ENCODE peak calls at places on chromosome 9, in five cellular contexts. D, M, O, K and W are unnamed samples.

GRCh38 chr9:16238730-16239129 is 631.7 kb downstream of the BNC2 start:
- DNase-seq in D (no peak), O (no peak), M (no peak), K (no peak), W (no peak)

GRCh38 chr9:131153585-131153984 is 28.2 kb downstream of the NUP214 start:
- DNase-seq in M (no peak), D (no peak), O (no peak), K (no peak), W (no peak)

GRCh38 chr9:114830546-114830945 is 24.7 kb upstream of the TNFSF15 start:
- DNase-seq in K (no peak), O (no peak), M (no peak), D (no peak), W (no peak)

GRCh38 chr9:1879501-1879900 is 135.6 kb upstream of the SMARCA2 start:
- DNase-seq in K (peak), O (no peak), M (no peak), D (no peak), W (no peak)

GRCh38 chr9:73093740-73094379 is 57.8 kb upstream of the ANXA1 start:
- DNase-seq in K (no peak), D (no peak), O (no peak), M (peak), W (no peak)

GRCh38 chr9:3401556-3401955 is 124.2 kb downstream of the RFX3 start:
- DNase-seq in M (no peak), D (no peak), O (no peak), K (no peak), W (peak)

GRCh38 chr9:114178756-114179450 is 23.6 kb downstream of the COL27A1 start:
- DNase-seq in D (no peak), K (no peak), M (no peak), O (no peak), W (no peak)

GRCh38 chr9:93896093-93896492 is 59.1 kb downstream of the BARX1 start:
- DNase-seq in D (no peak), M (no peak), O (no peak), K (no peak), W (no peak)

GRCh38 chr9:128636024-128636390 is 20.6 kb downstream of the DYNC2I2 start:
- DNase-seq in D (peak), K (no peak), M (no peak), O (no peak), W (no peak)

GRCh38 chr9:132182609-132183073 is 20.8 kb downstream of the NTNG2 start:
- DNase-seq in K (no peak), D (no peak), M (no peak), O (no peak), W (no peak)

GRCh38 chr9:128902351-128903078 is 18.3 kb upstream of the PHYHD1 start:
- DNase-seq in K (no peak), M (no peak), O (no peak), D (no peak), W (no peak)

GRCh38 chr9:21744320-21744719 is 58.1 kb upstream of the MTAP start:
- DNase-seq in O (no peak), M (no peak), D (no peak), K (no peak), W (no peak)

GRCh38 chr9:114290561-114290986 is 32.3 kb upstream of the ORM1 start:
- DNase-seq in O (no peak), M (no peak), D (no peak), K (no peak), W (no peak)

GRCh38 chr9:73233359-73233758 is 81.7 kb downstream of the ANXA1 start:
- DNase-seq in K (no peak), M (no peak), D (no peak), O (no peak), W (no peak)

GRCh38 chr9:38700695-38701094 is 19.2 kb downstream of the FAM240B start:
- DNase-seq in K (no peak), M (peak), D (no peak), O (no peak), W (no peak)

GRCh38 chr9:93254061-93254481 is 70.1 kb downstream of the WNK2 start:
- DNase-seq in M (no peak), K (no peak), O (no peak), D (no peak), W (no peak)

GRCh38 chr9:124911766-124912165 is 29.1 kb downstream of the GOLGA1 start:
- DNase-seq in K (no peak), O (no peak), D (no peak), M (no peak), W (no peak)

GRCh38 chr9:136648746-136649145 is 14.0 kb upstream of the EGFL7 start:
- DNase-seq in K (no peak), O (no peak), D (no peak), M (no peak), W (no peak)

GRCh38 chr9:117414220-117414905 is 494 bp downstream of the ASTN2 start:
- DNase-seq in O (no peak), D (no peak), M (no peak), K (no peak), W (no peak)

GRCh38 chr9:20701058-20701457 is 17.0 kb downstream of the FOCAD start:
- DNase-seq in K (no peak), M (no peak), O (no peak), D (no peak), W (no peak)

GRCh38 chr9:119436261-119436660 is 67.0 kb upstream of the BRINP1 start:
- DNase-seq in O (no peak), K (no peak), D (no peak), M (no peak), W (no peak)

GRCh38 chr9:137812356-137813023 is 65.1 kb upstream of the CACNA1B start:
- DNase-seq in D (no peak), M (no peak), K (no peak), O (no peak), W (no peak)

GRCh38 chr9:131008909-131009618 is at the start of gene LAMC3:
- DNase-seq in M (no peak), D (peak), O (peak), K (no peak), W (no peak)

GRCh38 chr9:110578896-110579752 is at the start of gene SVEP1:
- DNase-seq in M (peak), O (no peak), K (no peak), D (peak), W (no peak)

GRCh38 chr9:20646656-20647055 is 24.4 kb upstream of the MLLT3 start:
- DNase-seq in K (no peak), D (no peak), M (no peak), O (no peak), W (no peak)

GRCh38 chr9:117750401-117750800 is 46.2 kb downstream of the TLR4 start:
- DNase-seq in D (no peak), M (no peak), O (no peak), K (no peak), W (no peak)

GRCh38 chr9:19788614-19789271 is at the start of gene SLC24A2:
- DNase-seq in M (no peak), K (no peak), O (no peak), D (no peak), W (no peak)

GRCh38 chr9:7209051-7209450 is 451.3 kb downstream of the KDM4C start:
- DNase-seq in K (no peak), D (no peak), M (no peak), O (no peak), W (no peak)

GRCh38 chr9:33458444-33458843 is 11.1 kb upstream of the AQP3 start:
- DNase-seq in K (peak), O (peak), D (peak), M (peak), W (peak)

GRCh38 chr9:136947955-136948510 is 3.0 kb downstream of the C8G start:
- DNase-seq in M (peak), O (no peak), K (no peak), D (peak), W (peak)

GRCh38 chr9:130633336-130634190 is 30.8 kb upstream of the PRDM12 start:
- DNase-seq in D (no peak), O (no peak), M (no peak), K (no peak), W (no peak)

GRCh38 chr9:73347720-73348119 is 196.1 kb downstream of the ANXA1 start:
- DNase-seq in K (no peak), O (no peak), D (no peak), M (no peak), W (no peak)

GRCh38 chr9:2377135-2377534 is 244.5 kb upstream of the VLDLR start:
- DNase-seq in K (no peak), M (no peak), D (no peak), O (no peak), W (no peak)

GRCh38 chr9:36456480-36457115 is 56.5 kb upstream of the RNF38 start:
- DNase-seq in K (no peak), O (peak), M (peak), D (no peak), W (no peak)

GRCh38 chr9:119009253-119009652 is 360.0 kb downstream of the BRINP1 start:
- DNase-seq in M (no peak), O (no peak), K (no peak), D (no peak), W (no peak)

GRCh38 chr9:21761309-21761901 is 41.0 kb upstream of the MTAP start:
- DNase-seq in M (no peak), K (peak), O (no peak), D (no peak), W (no peak)

GRCh38 chr9:126965541-126966428 is 51.2 kb downstream of the RALGPS1 start:
- DNase-seq in M (peak), O (no peak), D (peak), K (no peak), W (peak)

GRCh38 chr9:92266486-92266885 is 27.0 kb downstream of the IARS1 start:
- DNase-seq in K (no peak), M (no peak), O (no peak), D (no peak), W (no peak)

GRCh38 chr9:128055222-128056040 is 11.7 kb downstream of the NAIF1 start:
- DNase-seq in O (no peak), K (no peak), M (no peak), D (no peak), W (no peak)

GRCh38 chr9:133494636-133495326 is 15.9 kb upstream of the SLC2A6 start:
- DNase-seq in M (no peak), O (no peak), K (no peak), D (no peak), W (no peak)
- TF ChIP-seq RAD21 in M (no peak), O (no peak), K (no peak), D (no peak), W (no peak)

DNA sequence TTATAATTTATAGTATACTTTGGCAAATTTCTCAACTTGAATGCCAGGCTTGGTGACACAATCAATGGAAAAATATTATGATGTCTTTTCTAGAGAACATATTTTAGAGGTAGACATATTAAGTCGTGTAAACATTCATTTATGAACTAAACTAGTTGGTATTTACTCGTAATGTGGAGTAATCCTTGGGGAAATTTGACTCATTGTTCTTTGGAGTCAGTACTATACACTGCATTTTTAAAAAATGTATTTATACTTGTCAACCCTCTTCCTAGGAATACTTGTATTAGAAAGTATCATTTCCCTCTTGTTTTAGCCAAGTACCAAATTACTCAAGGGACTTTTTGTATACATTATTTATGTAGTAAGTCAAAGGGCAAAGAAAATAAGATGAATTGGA is 248.0 kb upstream of the IZUMO3 start:
- DNase-seq in M (no peak), K (no peak), D (no peak), O (no peak), W (no peak)
- TF ChIP-seq RAD21 in M (no peak), K (no peak), D (no peak), O (no peak), W (no peak)

DNA sequence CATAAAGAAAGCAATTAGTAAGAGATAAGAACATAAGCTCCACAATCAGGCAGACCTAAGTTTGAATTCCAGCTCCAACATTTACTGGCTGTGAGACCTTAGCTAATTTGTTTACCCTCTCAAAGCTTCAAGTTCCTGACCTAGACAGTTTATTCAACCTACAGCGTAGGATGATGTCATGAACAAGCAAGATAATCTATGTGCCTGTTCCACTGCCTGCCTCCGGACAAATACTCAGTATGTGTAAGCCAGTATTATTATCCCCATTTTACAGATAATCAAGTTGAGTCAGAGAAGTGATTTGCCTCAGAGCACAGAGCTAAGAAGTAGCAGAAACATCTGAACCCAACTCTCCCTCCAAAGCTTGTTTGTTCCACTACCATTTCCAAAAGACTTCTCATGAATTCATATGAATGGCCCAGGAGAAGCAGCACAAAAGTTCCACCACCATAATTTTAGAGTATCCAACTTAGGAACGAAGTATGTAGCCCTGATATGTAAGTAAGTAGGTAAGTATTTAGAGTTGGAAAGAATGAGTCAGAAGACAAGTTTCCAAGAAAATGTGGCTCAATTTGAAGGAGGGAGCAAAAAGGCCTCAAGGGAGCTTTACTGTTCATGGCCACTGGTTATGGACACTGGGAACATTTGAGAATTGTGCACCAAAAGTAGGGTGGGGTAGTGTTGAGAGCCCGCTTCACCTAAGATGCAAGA is 398.2 kb downstream of the NFIB start:
- DNase-seq in D (no peak), K (no peak), M (peak), O (no peak), W (no peak)
- TF ChIP-seq RAD21 in D (no peak), K (no peak), M (no peak), O (no peak), W (no peak)

GRCh38 chr9:12684923-12685468 is 8.2 kb upstream of the TYRP1 start:
- DNase-seq in M (peak), O (no peak), K (no peak), D (no peak), W (no peak)
- TF ChIP-seq RAD21 in M (no peak), O (no peak), K (no peak), D (no peak), W (no peak)

GRCh38 chr9:86659413-86660046 is 287.8 kb downstream of the GAS1 start:
- DNase-seq in K (no peak), O (no peak), D (no peak), M (peak), W (no peak)

GRCh38 chr9:86649913-86650312 is 295.7 kb upstream of the TUT7 start:
- DNase-seq in D (no peak), K (no peak), M (no peak), O (no peak), W (no peak)

GRCh38 chr9:86660146-86660545 is 287.2 kb downstream of the GAS1 start:
- DNase-seq in D (no peak), M (peak), K (no peak), O (no peak), W (no peak)

GRCh38 chr9:86652696-86653095 is 294.6 kb downstream of the GAS1 start:
- DNase-seq in M (no peak), O (no peak), K (no peak), D (no peak), W (no peak)

GRCh38 chr9:86655147-86655546 is 292.2 kb downstream of the GAS1 start:
- DNase-seq in O (no peak), D (no peak), K (no peak), M (peak), W (no peak)
- TF ChIP-seq RAD21 in O (no peak), D (no peak), K (no peak), M (no peak), W (no peak)